ENCODE peak calls at places on chromosomes 13 and 19, in ten cellular contexts. One of them, this sample, is unnamed.

GRCh38 chr19:8515317-8515716 is 1.4 kb upstream of the ZNF414 start:
- DNase-seq in activated gamma-delta T cell: no peak
- DNase-seq in activated T-helper 1 cell treated with anti-CD3 and anti-CD28 coated beads, Interleukin-2, amount 50 U/mL, for 16 hours: peak
- DNase-seq in stimulated activated CD8-positive, alpha-beta memory T cell treated with anti-CD3 and anti-CD28 coated beads, Interleukin-15, amount 100 ng/mL, for 24 hours: no peak
- DNase-seq in stimulated activated CD4-positive, alpha-beta T cell treated with anti-CD3 and anti-CD28 coated beads, Interleukin-4, amount 100 ng/mL, for 1 hour: peak
- DNase-seq in effector CD4-positive, alpha-beta T cell: peak
- DNase-seq in activated effector memory CD4-positive, alpha-beta T cell treated with anti-CD3 and anti-CD28 coated beads, Interleukin-2, amount 50 U/mL, for 16 hours: peak
- DNase-seq in naive thymus-derived CD8-positive, alpha-beta T cell: peak
- DNase-seq in WTC11: no peak
- DNase-seq in pancreas: no peak
- DNase-seq in this sample: no peak

GRCh38 chr19:47411101-47411500 is 8.2 kb downstream of the MEIS3 start:
- DNase-seq in activated gamma-delta T cell: no peak
- DNase-seq in activated T-helper 1 cell treated with anti-CD3 and anti-CD28 coated beads, Interleukin-2, amount 50 U/mL, for 16 hours: no peak
- DNase-seq in stimulated activated CD8-positive, alpha-beta memory T cell treated with anti-CD3 and anti-CD28 coated beads, Interleukin-15, amount 100 ng/mL, for 24 hours: no peak
- DNase-seq in stimulated activated CD4-positive, alpha-beta T cell treated with anti-CD3 and anti-CD28 coated beads, Interleukin-4, amount 100 ng/mL, for 1 hour: no peak
- DNase-seq in effector CD4-positive, alpha-beta T cell: no peak
- DNase-seq in activated effector memory CD4-positive, alpha-beta T cell treated with anti-CD3 and anti-CD28 coated beads, Interleukin-2, amount 50 U/mL, for 16 hours: no peak
- DNase-seq in naive thymus-derived CD8-positive, alpha-beta T cell: no peak
- DNase-seq in WTC11: no peak
- DNase-seq in pancreas: no peak
- DNase-seq in this sample: no peak

GRCh38 chr13:36166051-36166450 is 34.9 kb upstream of the DCLK1 start:
- DNase-seq in activated gamma-delta T cell: no peak
- DNase-seq in activated T-helper 1 cell treated with anti-CD3 and anti-CD28 coated beads, Interleukin-2, amount 50 U/mL, for 16 hours: no peak
- DNase-seq in stimulated activated CD8-positive, alpha-beta memory T cell treated with anti-CD3 and anti-CD28 coated beads, Interleukin-15, amount 100 ng/mL, for 24 hours: no peak
- DNase-seq in stimulated activated CD4-positive, alpha-beta T cell treated with anti-CD3 and anti-CD28 coated beads, Interleukin-4, amount 100 ng/mL, for 1 hour: no peak
- DNase-seq in effector CD4-positive, alpha-beta T cell: no peak
- DNase-seq in activated effector memory CD4-positive, alpha-beta T cell treated with anti-CD3 and anti-CD28 coated beads, Interleukin-2, amount 50 U/mL, for 16 hours: no peak
- DNase-seq in naive thymus-derived CD8-positive, alpha-beta T cell: no peak
- DNase-seq in WTC11: no peak
- DNase-seq in pancreas: no peak
- DNase-seq in this sample: no peak

GRCh38 chr19:3372413-3372812 is 6.0 kb downstream of the NFIC start:
- DNase-seq in activated gamma-delta T cell: no peak
- DNase-seq in activated T-helper 1 cell treated with anti-CD3 and anti-CD28 coated beads, Interleukin-2, amount 50 U/mL, for 16 hours: no peak
- DNase-seq in stimulated activated CD8-positive, alpha-beta memory T cell treated with anti-CD3 and anti-CD28 coated beads, Interleukin-15, amount 100 ng/mL, for 24 hours: no peak
- DNase-seq in stimulated activated CD4-positive, alpha-beta T cell treated with anti-CD3 and anti-CD28 coated beads, Interleukin-4, amount 100 ng/mL, for 1 hour: no peak
- DNase-seq in effector CD4-positive, alpha-beta T cell: no peak
- DNase-seq in activated effector memory CD4-positive, alpha-beta T cell treated with anti-CD3 and anti-CD28 coated beads, Interleukin-2, amount 50 U/mL, for 16 hours: no peak
- DNase-seq in naive thymus-derived CD8-positive, alpha-beta T cell: no peak
- DNase-seq in WTC11: no peak
- DNase-seq in pancreas: no peak
- DNase-seq in this sample: no peak

GRCh38 chr13:86572115-86572514 is 772.9 kb upstream of the SLITRK6 start:
- DNase-seq in activated gamma-delta T cell: no peak
- DNase-seq in activated T-helper 1 cell treated with anti-CD3 and anti-CD28 coated beads, Interleukin-2, amount 50 U/mL, for 16 hours: no peak
- DNase-seq in stimulated activated CD8-positive, alpha-beta memory T cell treated with anti-CD3 and anti-CD28 coated beads, Interleukin-15, amount 100 ng/mL, for 24 hours: no peak
- DNase-seq in stimulated activated CD4-positive, alpha-beta T cell treated with anti-CD3 and anti-CD28 coated beads, Interleukin-4, amount 100 ng/mL, for 1 hour: no peak
- DNase-seq in effector CD4-positive, alpha-beta T cell: no peak
- DNase-seq in activated effector memory CD4-positive, alpha-beta T cell treated with anti-CD3 and anti-CD28 coated beads, Interleukin-2, amount 50 U/mL, for 16 hours: no peak
- DNase-seq in naive thymus-derived CD8-positive, alpha-beta T cell: no peak
- DNase-seq in WTC11: no peak
- DNase-seq in pancreas: no peak
- DNase-seq in this sample: no peak

GRCh38 chr13:107192289-107192688 is 624.4 kb upstream of the ARGLU1 start:
- DNase-seq in activated gamma-delta T cell: no peak
- DNase-seq in activated T-helper 1 cell treated with anti-CD3 and anti-CD28 coated beads, Interleukin-2, amount 50 U/mL, for 16 hours: no peak
- DNase-seq in stimulated activated CD8-positive, alpha-beta memory T cell treated with anti-CD3 and anti-CD28 coated beads, Interleukin-15, amount 100 ng/mL, for 24 hours: no peak
- DNase-seq in stimulated activated CD4-positive, alpha-beta T cell treated with anti-CD3 and anti-CD28 coated beads, Interleukin-4, amount 100 ng/mL, for 1 hour: no peak
- DNase-seq in effector CD4-positive, alpha-beta T cell: no peak
- DNase-seq in activated effector memory CD4-positive, alpha-beta T cell treated with anti-CD3 and anti-CD28 coated beads, Interleukin-2, amount 50 U/mL, for 16 hours: no peak
- DNase-seq in naive thymus-derived CD8-positive, alpha-beta T cell: no peak
- DNase-seq in WTC11: no peak
- DNase-seq in pancreas: no peak
- DNase-seq in this sample: no peak

GRCh38 chr13:42970824-42971669 is 21.0 kb downstream of the EPSTI1 start:
- DNase-seq in activated gamma-delta T cell: no peak
- DNase-seq in activated T-helper 1 cell treated with anti-CD3 and anti-CD28 coated beads, Interleukin-2, amount 50 U/mL, for 16 hours: no peak
- DNase-seq in stimulated activated CD8-positive, alpha-beta memory T cell treated with anti-CD3 and anti-CD28 coated beads, Interleukin-15, amount 100 ng/mL, for 24 hours: no peak
- DNase-seq in stimulated activated CD4-positive, alpha-beta T cell treated with anti-CD3 and anti-CD28 coated beads, Interleukin-4, amount 100 ng/mL, for 1 hour: peak
- DNase-seq in effector CD4-positive, alpha-beta T cell: peak
- DNase-seq in activated effector memory CD4-positive, alpha-beta T cell treated with anti-CD3 and anti-CD28 coated beads, Interleukin-2, amount 50 U/mL, for 16 hours: peak
- DNase-seq in naive thymus-derived CD8-positive, alpha-beta T cell: peak
- DNase-seq in WTC11: peak
- DNase-seq in pancreas: no peak
- DNase-seq in this sample: peak

GRCh38 chr13:52832268-52832667 is 16.2 kb downstream of the PCDH8 start:
- DNase-seq in activated gamma-delta T cell: no peak
- DNase-seq in activated T-helper 1 cell treated with anti-CD3 and anti-CD28 coated beads, Interleukin-2, amount 50 U/mL, for 16 hours: no peak
- DNase-seq in stimulated activated CD8-positive, alpha-beta memory T cell treated with anti-CD3 and anti-CD28 coated beads, Interleukin-15, amount 100 ng/mL, for 24 hours: no peak
- DNase-seq in stimulated activated CD4-positive, alpha-beta T cell treated with anti-CD3 and anti-CD28 coated beads, Interleukin-4, amount 100 ng/mL, for 1 hour: no peak
- DNase-seq in effector CD4-positive, alpha-beta T cell: no peak
- DNase-seq in activated effector memory CD4-positive, alpha-beta T cell treated with anti-CD3 and anti-CD28 coated beads, Interleukin-2, amount 50 U/mL, for 16 hours: no peak
- DNase-seq in naive thymus-derived CD8-positive, alpha-beta T cell: no peak
- DNase-seq in WTC11: no peak
- DNase-seq in pancreas: no peak
- DNase-seq in this sample: no peak

GRCh38 chr13:51844862-51845573 is at the start of gene TMEM272:
- DNase-seq in activated gamma-delta T cell: peak
- DNase-seq in activated T-helper 1 cell treated with anti-CD3 and anti-CD28 coated beads, Interleukin-2, amount 50 U/mL, for 16 hours: no peak
- DNase-seq in stimulated activated CD8-positive, alpha-beta memory T cell treated with anti-CD3 and anti-CD28 coated beads, Interleukin-15, amount 100 ng/mL, for 24 hours: peak
- DNase-seq in stimulated activated CD4-positive, alpha-beta T cell treated with anti-CD3 and anti-CD28 coated beads, Interleukin-4, amount 100 ng/mL, for 1 hour: peak
- DNase-seq in effector CD4-positive, alpha-beta T cell: peak
- DNase-seq in activated effector memory CD4-positive, alpha-beta T cell treated with anti-CD3 and anti-CD28 coated beads, Interleukin-2, amount 50 U/mL, for 16 hours: peak
- DNase-seq in naive thymus-derived CD8-positive, alpha-beta T cell: peak
- DNase-seq in WTC11: peak
- DNase-seq in pancreas: peak
- DNase-seq in this sample: peak

GRCh38 chr19:48415395-48415794 is 21.9 kb downstream of the GRIN2D start:
- DNase-seq in activated gamma-delta T cell: peak
- DNase-seq in activated T-helper 1 cell treated with anti-CD3 and anti-CD28 coated beads, Interleukin-2, amount 50 U/mL, for 16 hours: peak
- DNase-seq in stimulated activated CD8-positive, alpha-beta memory T cell treated with anti-CD3 and anti-CD28 coated beads, Interleukin-15, amount 100 ng/mL, for 24 hours: peak
- DNase-seq in stimulated activated CD4-positive, alpha-beta T cell treated with anti-CD3 and anti-CD28 coated beads, Interleukin-4, amount 100 ng/mL, for 1 hour: peak
- DNase-seq in effector CD4-positive, alpha-beta T cell: peak
- DNase-seq in activated effector memory CD4-positive, alpha-beta T cell treated with anti-CD3 and anti-CD28 coated beads, Interleukin-2, amount 50 U/mL, for 16 hours: peak
- DNase-seq in naive thymus-derived CD8-positive, alpha-beta T cell: peak
- DNase-seq in WTC11: peak
- DNase-seq in pancreas: peak
- DNase-seq in this sample: peak

GRCh38 chr19:3178377-3178972 is at the start of gene S1PR4:
- DNase-seq in activated gamma-delta T cell: peak
- DNase-seq in activated T-helper 1 cell treated with anti-CD3 and anti-CD28 coated beads, Interleukin-2, amount 50 U/mL, for 16 hours: peak
- DNase-seq in stimulated activated CD8-positive, alpha-beta memory T cell treated with anti-CD3 and anti-CD28 coated beads, Interleukin-15, amount 100 ng/mL, for 24 hours: no peak
- DNase-seq in stimulated activated CD4-positive, alpha-beta T cell treated with anti-CD3 and anti-CD28 coated beads, Interleukin-4, amount 100 ng/mL, for 1 hour: peak
- DNase-seq in effector CD4-positive, alpha-beta T cell: peak
- DNase-seq in activated effector memory CD4-positive, alpha-beta T cell treated with anti-CD3 and anti-CD28 coated beads, Interleukin-2, amount 50 U/mL, for 16 hours: peak
- DNase-seq in naive thymus-derived CD8-positive, alpha-beta T cell: peak
- DNase-seq in WTC11: no peak
- DNase-seq in pancreas: no peak
- DNase-seq in this sample: peak

GRCh38 chr19:58096884-58097283 is 1.1 kb downstream of the ZSCAN18 start:
- DNase-seq in activated gamma-delta T cell: no peak
- DNase-seq in activated T-helper 1 cell treated with anti-CD3 and anti-CD28 coated beads, Interleukin-2, amount 50 U/mL, for 16 hours: no peak
- DNase-seq in stimulated activated CD8-positive, alpha-beta memory T cell treated with anti-CD3 and anti-CD28 coated beads, Interleukin-15, amount 100 ng/mL, for 24 hours: no peak
- DNase-seq in stimulated activated CD4-positive, alpha-beta T cell treated with anti-CD3 and anti-CD28 coated beads, Interleukin-4, amount 100 ng/mL, for 1 hour: no peak
- DNase-seq in effector CD4-positive, alpha-beta T cell: no peak
- DNase-seq in activated effector memory CD4-positive, alpha-beta T cell treated with anti-CD3 and anti-CD28 coated beads, Interleukin-2, amount 50 U/mL, for 16 hours: no peak
- DNase-seq in naive thymus-derived CD8-positive, alpha-beta T cell: no peak
- DNase-seq in WTC11: no peak
- DNase-seq in pancreas: no peak
- DNase-seq in this sample: no peak

GRCh38 chr13:99421758-99422555 is 79.3 kb upstream of the TM9SF2 start:
- DNase-seq in activated gamma-delta T cell: no peak
- DNase-seq in activated T-helper 1 cell treated with anti-CD3 and anti-CD28 coated beads, Interleukin-2, amount 50 U/mL, for 16 hours: no peak
- DNase-seq in stimulated activated CD8-positive, alpha-beta memory T cell treated with anti-CD3 and anti-CD28 coated beads, Interleukin-15, amount 100 ng/mL, for 24 hours: no peak
- DNase-seq in stimulated activated CD4-positive, alpha-beta T cell treated with anti-CD3 and anti-CD28 coated beads, Interleukin-4, amount 100 ng/mL, for 1 hour: no peak
- DNase-seq in effector CD4-positive, alpha-beta T cell: no peak
- DNase-seq in activated effector memory CD4-positive, alpha-beta T cell treated with anti-CD3 and anti-CD28 coated beads, Interleukin-2, amount 50 U/mL, for 16 hours: no peak
- DNase-seq in naive thymus-derived CD8-positive, alpha-beta T cell: peak
- DNase-seq in WTC11: no peak
- DNase-seq in pancreas: no peak
- DNase-seq in this sample: no peak

GRCh38 chr19:12156254-12157058 is at the start of gene ZNF625:
- DNase-seq in activated gamma-delta T cell: no peak
- DNase-seq in activated T-helper 1 cell treated with anti-CD3 and anti-CD28 coated beads, Interleukin-2, amount 50 U/mL, for 16 hours: no peak
- DNase-seq in stimulated activated CD8-positive, alpha-beta memory T cell treated with anti-CD3 and anti-CD28 coated beads, Interleukin-15, amount 100 ng/mL, for 24 hours: no peak
- DNase-seq in stimulated activated CD4-positive, alpha-beta T cell treated with anti-CD3 and anti-CD28 coated beads, Interleukin-4, amount 100 ng/mL, for 1 hour: peak
- DNase-seq in effector CD4-positive, alpha-beta T cell: no peak
- DNase-seq in activated effector memory CD4-positive, alpha-beta T cell treated with anti-CD3 and anti-CD28 coated beads, Interleukin-2, amount 50 U/mL, for 16 hours: peak
- DNase-seq in naive thymus-derived CD8-positive, alpha-beta T cell: peak
- DNase-seq in WTC11: peak
- DNase-seq in pancreas: peak
- DNase-seq in this sample: peak

GRCh38 chr19:13206581-13206980 is 56.4 kb downstream of the IER2 start:
- DNase-seq in activated gamma-delta T cell: no peak
- DNase-seq in activated T-helper 1 cell treated with anti-CD3 and anti-CD28 coated beads, Interleukin-2, amount 50 U/mL, for 16 hours: no peak
- DNase-seq in stimulated activated CD8-positive, alpha-beta memory T cell treated with anti-CD3 and anti-CD28 coated beads, Interleukin-15, amount 100 ng/mL, for 24 hours: no peak
- DNase-seq in stimulated activated CD4-positive, alpha-beta T cell treated with anti-CD3 and anti-CD28 coated beads, Interleukin-4, amount 100 ng/mL, for 1 hour: no peak
- DNase-seq in effector CD4-positive, alpha-beta T cell: no peak
- DNase-seq in activated effector memory CD4-positive, alpha-beta T cell treated with anti-CD3 and anti-CD28 coated beads, Interleukin-2, amount 50 U/mL, for 16 hours: no peak
- DNase-seq in naive thymus-derived CD8-positive, alpha-beta T cell: no peak
- DNase-seq in WTC11: no peak
- DNase-seq in pancreas: no peak
- DNase-seq in this sample: no peak

GRCh38 chr19:35142531-35143230 is 374 bp upstream of the FXYD7 start:
- DNase-seq in activated gamma-delta T cell: peak
- DNase-seq in activated T-helper 1 cell treated with anti-CD3 and anti-CD28 coated beads, Interleukin-2, amount 50 U/mL, for 16 hours: peak
- DNase-seq in stimulated activated CD8-positive, alpha-beta memory T cell treated with anti-CD3 and anti-CD28 coated beads, Interleukin-15, amount 100 ng/mL, for 24 hours: peak
- DNase-seq in stimulated activated CD4-positive, alpha-beta T cell treated with anti-CD3 and anti-CD28 coated beads, Interleukin-4, amount 100 ng/mL, for 1 hour: peak
- DNase-seq in effector CD4-positive, alpha-beta T cell: peak
- DNase-seq in activated effector memory CD4-positive, alpha-beta T cell treated with anti-CD3 and anti-CD28 coated beads, Interleukin-2, amount 50 U/mL, for 16 hours: peak
- DNase-seq in naive thymus-derived CD8-positive, alpha-beta T cell: peak
- DNase-seq in WTC11: peak
- DNase-seq in pancreas: peak
- DNase-seq in this sample: peak

GRCh38 chr19:34089566-34089965 is 82.7 kb upstream of the LSM14A start:
- DNase-seq in activated gamma-delta T cell: no peak
- DNase-seq in activated T-helper 1 cell treated with anti-CD3 and anti-CD28 coated beads, Interleukin-2, amount 50 U/mL, for 16 hours: no peak
- DNase-seq in stimulated activated CD8-positive, alpha-beta memory T cell treated with anti-CD3 and anti-CD28 coated beads, Interleukin-15, amount 100 ng/mL, for 24 hours: no peak
- DNase-seq in stimulated activated CD4-positive, alpha-beta T cell treated with anti-CD3 and anti-CD28 coated beads, Interleukin-4, amount 100 ng/mL, for 1 hour: no peak
- DNase-seq in effector CD4-positive, alpha-beta T cell: no peak
- DNase-seq in activated effector memory CD4-positive, alpha-beta T cell treated with anti-CD3 and anti-CD28 coated beads, Interleukin-2, amount 50 U/mL, for 16 hours: no peak
- DNase-seq in naive thymus-derived CD8-positive, alpha-beta T cell: no peak
- DNase-seq in WTC11: no peak
- DNase-seq in pancreas: no peak
- DNase-seq in this sample: no peak

GRCh38 chr19:51784922-51785690 is 9.9 kb upstream of the FPR3 start:
- DNase-seq in activated gamma-delta T cell: no peak
- DNase-seq in activated T-helper 1 cell treated with anti-CD3 and anti-CD28 coated beads, Interleukin-2, amount 50 U/mL, for 16 hours: peak
- DNase-seq in stimulated activated CD8-positive, alpha-beta memory T cell treated with anti-CD3 and anti-CD28 coated beads, Interleukin-15, amount 100 ng/mL, for 24 hours: no peak
- DNase-seq in stimulated activated CD4-positive, alpha-beta T cell treated with anti-CD3 and anti-CD28 coated beads, Interleukin-4, amount 100 ng/mL, for 1 hour: peak
- DNase-seq in effector CD4-positive, alpha-beta T cell: no peak
- DNase-seq in activated effector memory CD4-positive, alpha-beta T cell treated with anti-CD3 and anti-CD28 coated beads, Interleukin-2, amount 50 U/mL, for 16 hours: peak
- DNase-seq in naive thymus-derived CD8-positive, alpha-beta T cell: no peak
- DNase-seq in WTC11: no peak
- DNase-seq in pancreas: no peak
- DNase-seq in this sample: no peak

GRCh38 chr13:113152894-113153809 is 5.3 kb upstream of the PROZ start:
- DNase-seq in activated gamma-delta T cell: no peak
- DNase-seq in activated T-helper 1 cell treated with anti-CD3 and anti-CD28 coated beads, Interleukin-2, amount 50 U/mL, for 16 hours: no peak
- DNase-seq in stimulated activated CD8-positive, alpha-beta memory T cell treated with anti-CD3 and anti-CD28 coated beads, Interleukin-15, amount 100 ng/mL, for 24 hours: no peak
- DNase-seq in stimulated activated CD4-positive, alpha-beta T cell treated with anti-CD3 and anti-CD28 coated beads, Interleukin-4, amount 100 ng/mL, for 1 hour: peak
- DNase-seq in effector CD4-positive, alpha-beta T cell: peak
- DNase-seq in activated effector memory CD4-positive, alpha-beta T cell treated with anti-CD3 and anti-CD28 coated beads, Interleukin-2, amount 50 U/mL, for 16 hours: peak
- DNase-seq in naive thymus-derived CD8-positive, alpha-beta T cell: peak
- DNase-seq in WTC11: peak
- DNase-seq in pancreas: peak
- DNase-seq in this sample: peak

GRCh38 chr13:48318714-48319457 is 15.3 kb downstream of the RB1 start:
- DNase-seq in activated gamma-delta T cell: peak
- DNase-seq in activated T-helper 1 cell treated with anti-CD3 and anti-CD28 coated beads, Interleukin-2, amount 50 U/mL, for 16 hours: no peak
- DNase-seq in stimulated activated CD8-positive, alpha-beta memory T cell treated with anti-CD3 and anti-CD28 coated beads, Interleukin-15, amount 100 ng/mL, for 24 hours: no peak
- DNase-seq in stimulated activated CD4-positive, alpha-beta T cell treated with anti-CD3 and anti-CD28 coated beads, Interleukin-4, amount 100 ng/mL, for 1 hour: peak
- DNase-seq in effector CD4-positive, alpha-beta T cell: peak
- DNase-seq in activated effector memory CD4-positive, alpha-beta T cell treated with anti-CD3 and anti-CD28 coated beads, Interleukin-2, amount 50 U/mL, for 16 hours: peak
- DNase-seq in naive thymus-derived CD8-positive, alpha-beta T cell: no peak
- DNase-seq in WTC11: no peak
- DNase-seq in pancreas: peak
- DNase-seq in this sample: no peak

GRCh38 chr19:15101479-15102082 is 5.6 kb upstream of the SYDE1 start:
- DNase-seq in activated gamma-delta T cell: no peak
- DNase-seq in activated T-helper 1 cell treated with anti-CD3 and anti-CD28 coated beads, Interleukin-2, amount 50 U/mL, for 16 hours: peak
- DNase-seq in stimulated activated CD8-positive, alpha-beta memory T cell treated with anti-CD3 and anti-CD28 coated beads, Interleukin-15, amount 100 ng/mL, for 24 hours: no peak
- DNase-seq in stimulated activated CD4-positive, alpha-beta T cell treated with anti-CD3 and anti-CD28 coated beads, Interleukin-4, amount 100 ng/mL, for 1 hour: peak
- DNase-seq in effector CD4-positive, alpha-beta T cell: no peak
- DNase-seq in activated effector memory CD4-positive, alpha-beta T cell treated with anti-CD3 and anti-CD28 coated beads, Interleukin-2, amount 50 U/mL, for 16 hours: peak
- DNase-seq in naive thymus-derived CD8-positive, alpha-beta T cell: peak
- DNase-seq in WTC11: peak
- DNase-seq in pancreas: no peak
- DNase-seq in this sample: peak

GRCh38 chr13:38697628-38698333 is 10.9 kb downstream of the FREM2 start:
- DNase-seq in activated gamma-delta T cell: no peak
- DNase-seq in activated T-helper 1 cell treated with anti-CD3 and anti-CD28 coated beads, Interleukin-2, amount 50 U/mL, for 16 hours: no peak
- DNase-seq in stimulated activated CD8-positive, alpha-beta memory T cell treated with anti-CD3 and anti-CD28 coated beads, Interleukin-15, amount 100 ng/mL, for 24 hours: no peak
- DNase-seq in stimulated activated CD4-positive, alpha-beta T cell treated with anti-CD3 and anti-CD28 coated beads, Interleukin-4, amount 100 ng/mL, for 1 hour: no peak
- DNase-seq in effector CD4-positive, alpha-beta T cell: no peak
- DNase-seq in activated effector memory CD4-positive, alpha-beta T cell treated with anti-CD3 and anti-CD28 coated beads, Interleukin-2, amount 50 U/mL, for 16 hours: no peak
- DNase-seq in naive thymus-derived CD8-positive, alpha-beta T cell: no peak
- DNase-seq in WTC11: no peak
- DNase-seq in pancreas: no peak
- DNase-seq in this sample: no peak

GRCh38 chr13:35814573-35814972 is 316.6 kb downstream of the DCLK1 start:
- DNase-seq in activated gamma-delta T cell: no peak
- DNase-seq in activated T-helper 1 cell treated with anti-CD3 and anti-CD28 coated beads, Interleukin-2, amount 50 U/mL, for 16 hours: no peak
- DNase-seq in stimulated activated CD8-positive, alpha-beta memory T cell treated with anti-CD3 and anti-CD28 coated beads, Interleukin-15, amount 100 ng/mL, for 24 hours: no peak
- DNase-seq in stimulated activated CD4-positive, alpha-beta T cell treated with anti-CD3 and anti-CD28 coated beads, Interleukin-4, amount 100 ng/mL, for 1 hour: no peak
- DNase-seq in effector CD4-positive, alpha-beta T cell: no peak
- DNase-seq in activated effector memory CD4-positive, alpha-beta T cell treated with anti-CD3 and anti-CD28 coated beads, Interleukin-2, amount 50 U/mL, for 16 hours: no peak
- DNase-seq in naive thymus-derived CD8-positive, alpha-beta T cell: no peak
- DNase-seq in WTC11: no peak
- DNase-seq in pancreas: no peak
- DNase-seq in this sample: no peak

GRCh38 chr13:32961724-32962123 is 54.5 kb upstream of the KL start:
- DNase-seq in activated gamma-delta T cell: no peak
- DNase-seq in activated T-helper 1 cell treated with anti-CD3 and anti-CD28 coated beads, Interleukin-2, amount 50 U/mL, for 16 hours: no peak
- DNase-seq in stimulated activated CD8-positive, alpha-beta memory T cell treated with anti-CD3 and anti-CD28 coated beads, Interleukin-15, amount 100 ng/mL, for 24 hours: no peak
- DNase-seq in stimulated activated CD4-positive, alpha-beta T cell treated with anti-CD3 and anti-CD28 coated beads, Interleukin-4, amount 100 ng/mL, for 1 hour: no peak
- DNase-seq in effector CD4-positive, alpha-beta T cell: no peak
- DNase-seq in activated effector memory CD4-positive, alpha-beta T cell treated with anti-CD3 and anti-CD28 coated beads, Interleukin-2, amount 50 U/mL, for 16 hours: no peak
- DNase-seq in naive thymus-derived CD8-positive, alpha-beta T cell: no peak
- DNase-seq in WTC11: no peak
- DNase-seq in pancreas: no peak
- DNase-seq in this sample: no peak

GRCh38 chr19:6822311-6822670 is 49.8 kb downstream of the VAV1 start:
- DNase-seq in activated gamma-delta T cell: no peak
- DNase-seq in activated T-helper 1 cell treated with anti-CD3 and anti-CD28 coated beads, Interleukin-2, amount 50 U/mL, for 16 hours: no peak
- DNase-seq in stimulated activated CD8-positive, alpha-beta memory T cell treated with anti-CD3 and anti-CD28 coated beads, Interleukin-15, amount 100 ng/mL, for 24 hours: no peak
- DNase-seq in stimulated activated CD4-positive, alpha-beta T cell treated with anti-CD3 and anti-CD28 coated beads, Interleukin-4, amount 100 ng/mL, for 1 hour: no peak
- DNase-seq in effector CD4-positive, alpha-beta T cell: no peak
- DNase-seq in activated effector memory CD4-positive, alpha-beta T cell treated with anti-CD3 and anti-CD28 coated beads, Interleukin-2, amount 50 U/mL, for 16 hours: peak
- DNase-seq in naive thymus-derived CD8-positive, alpha-beta T cell: no peak
- DNase-seq in WTC11: no peak
- DNase-seq in pancreas: no peak
- DNase-seq in this sample: no peak

GRCh38 chr19:38742906-38743305 is 1.4 kb downstream of the CAPN12 start:
- DNase-seq in activated gamma-delta T cell: no peak
- DNase-seq in activated T-helper 1 cell treated with anti-CD3 and anti-CD28 coated beads, Interleukin-2, amount 50 U/mL, for 16 hours: no peak
- DNase-seq in stimulated activated CD8-positive, alpha-beta memory T cell treated with anti-CD3 and anti-CD28 coated beads, Interleukin-15, amount 100 ng/mL, for 24 hours: no peak
- DNase-seq in stimulated activated CD4-positive, alpha-beta T cell treated with anti-CD3 and anti-CD28 coated beads, Interleukin-4, amount 100 ng/mL, for 1 hour: no peak
- DNase-seq in effector CD4-positive, alpha-beta T cell: no peak
- DNase-seq in activated effector memory CD4-positive, alpha-beta T cell treated with anti-CD3 and anti-CD28 coated beads, Interleukin-2, amount 50 U/mL, for 16 hours: no peak
- DNase-seq in naive thymus-derived CD8-positive, alpha-beta T cell: no peak
- DNase-seq in WTC11: no peak
- DNase-seq in pancreas: no peak
- DNase-seq in this sample: no peak

GRCh38 chr19:45571457-45572220 is 13.0 kb downstream of the OPA3 start:
- DNase-seq in activated gamma-delta T cell: no peak
- DNase-seq in activated T-helper 1 cell treated with anti-CD3 and anti-CD28 coated beads, Interleukin-2, amount 50 U/mL, for 16 hours: no peak
- DNase-seq in stimulated activated CD8-positive, alpha-beta memory T cell treated with anti-CD3 and anti-CD28 coated beads, Interleukin-15, amount 100 ng/mL, for 24 hours: no peak
- DNase-seq in stimulated activated CD4-positive, alpha-beta T cell treated with anti-CD3 and anti-CD28 coated beads, Interleukin-4, amount 100 ng/mL, for 1 hour: no peak
- DNase-seq in effector CD4-positive, alpha-beta T cell: no peak
- DNase-seq in activated effector memory CD4-positive, alpha-beta T cell treated with anti-CD3 and anti-CD28 coated beads, Interleukin-2, amount 50 U/mL, for 16 hours: no peak
- DNase-seq in naive thymus-derived CD8-positive, alpha-beta T cell: no peak
- DNase-seq in WTC11: no peak
- DNase-seq in pancreas: no peak
- DNase-seq in this sample: no peak

GRCh38 chr13:81017525-81018152 is 676.7 kb upstream of the SPRY2 start:
- DNase-seq in activated gamma-delta T cell: no peak
- DNase-seq in activated T-helper 1 cell treated with anti-CD3 and anti-CD28 coated beads, Interleukin-2, amount 50 U/mL, for 16 hours: no peak
- DNase-seq in stimulated activated CD8-positive, alpha-beta memory T cell treated with anti-CD3 and anti-CD28 coated beads, Interleukin-15, amount 100 ng/mL, for 24 hours: no peak
- DNase-seq in stimulated activated CD4-positive, alpha-beta T cell treated with anti-CD3 and anti-CD28 coated beads, Interleukin-4, amount 100 ng/mL, for 1 hour: no peak
- DNase-seq in effector CD4-positive, alpha-beta T cell: no peak
- DNase-seq in activated effector memory CD4-positive, alpha-beta T cell treated with anti-CD3 and anti-CD28 coated beads, Interleukin-2, amount 50 U/mL, for 16 hours: no peak
- DNase-seq in naive thymus-derived CD8-positive, alpha-beta T cell: peak
- DNase-seq in WTC11: no peak
- DNase-seq in pancreas: no peak
- DNase-seq in this sample: no peak

This sample was measured in DND-41.